ENCODE peak calls at places on chromosomes 12 and 14, in six cellular contexts. F is body of pancreas, Q is A549, D is adrenal gland, Z is uterus, B is stomach. V is an unnamed sample.
A peak's percentile ranks its signal among the peaks of the same experiment; 100 is the strongest.

GRCh38 chr14:55062517-55063351 is 11.3 kb downstream of the MAPK1IP1L start:
- DNase-seq in F (no peak), Q (no peak), D (peak; percentile 52), Z (peak; percentile 40), B (no peak), V (peak; percentile 71)

GRCh38 chr14:93017341-93017797 is 94.4 kb downstream of the CHGA start:
- DNase-seq in F (peak; percentile 72), Q (no peak), D (peak; percentile 76), Z (peak; percentile 48), B (peak; percentile 80), V (peak; percentile 82)

GRCh38 chr14:22071001-22071400 is 397.4 kb upstream of the OR4E1 start:
- DNase-seq in F (no peak), Q (no peak), D (no peak), Z (no peak), B (no peak), V (peak; percentile 21)

GRCh38 chr14:55270832-55271571 is at the start of gene FBXO34:
- DNase-seq in F (peak; percentile 100), Q (peak; percentile 97), D (peak; percentile 100), Z (peak; percentile 99), B (peak; percentile 100), V (peak; percentile 100)

GRCh38 chr12:29164477-29165163 is 15.5 kb downstream of the FAR2 start:
- DNase-seq in F (no peak), Q (no peak), D (no peak), Z (no peak), B (no peak), V (no peak)

GRCh38 chr14:55458800-55459577 is 18.6 kb upstream of the TBPL2 start:
- DNase-seq in F (no peak), Q (no peak), D (no peak), Z (no peak), B (no peak), V (no peak)

GRCh38 chr12:119659289-119659897 is 8.5 kb upstream of the PRKAB1 start:
- DNase-seq in F (peak; percentile 58), Q (peak; percentile 26), D (no peak), Z (no peak), B (no peak), V (no peak)

GRCh38 chr12:99706736-99707473 is 59.4 kb downstream of the GARIN6 start:
- DNase-seq in F (no peak), Q (no peak), D (no peak), Z (no peak), B (no peak), V (no peak)

GRCh38 chr14:55285048-55285652 is 13.9 kb downstream of the FBXO34 start:
- DNase-seq in F (no peak), Q (no peak), D (no peak), Z (no peak), B (no peak), V (no peak)

GRCh38 chr14:92719421-92719820 is 29.0 kb downstream of the LGMN start:
- DNase-seq in F (no peak), Q (no peak), D (no peak), Z (no peak), B (no peak), V (no peak)

GRCh38 chr12:5123921-5124320 is 80.2 kb downstream of the KCNA5 start:
- DNase-seq in F (no peak), Q (no peak), D (no peak), Z (no peak), B (no peak), V (no peak)

GRCh38 chr14:65184032-65184764 is 81.9 kb upstream of the MAX start:
- DNase-seq in F (no peak), Q (peak; percentile 23), D (no peak), Z (no peak), B (no peak), V (no peak)

DNA sequence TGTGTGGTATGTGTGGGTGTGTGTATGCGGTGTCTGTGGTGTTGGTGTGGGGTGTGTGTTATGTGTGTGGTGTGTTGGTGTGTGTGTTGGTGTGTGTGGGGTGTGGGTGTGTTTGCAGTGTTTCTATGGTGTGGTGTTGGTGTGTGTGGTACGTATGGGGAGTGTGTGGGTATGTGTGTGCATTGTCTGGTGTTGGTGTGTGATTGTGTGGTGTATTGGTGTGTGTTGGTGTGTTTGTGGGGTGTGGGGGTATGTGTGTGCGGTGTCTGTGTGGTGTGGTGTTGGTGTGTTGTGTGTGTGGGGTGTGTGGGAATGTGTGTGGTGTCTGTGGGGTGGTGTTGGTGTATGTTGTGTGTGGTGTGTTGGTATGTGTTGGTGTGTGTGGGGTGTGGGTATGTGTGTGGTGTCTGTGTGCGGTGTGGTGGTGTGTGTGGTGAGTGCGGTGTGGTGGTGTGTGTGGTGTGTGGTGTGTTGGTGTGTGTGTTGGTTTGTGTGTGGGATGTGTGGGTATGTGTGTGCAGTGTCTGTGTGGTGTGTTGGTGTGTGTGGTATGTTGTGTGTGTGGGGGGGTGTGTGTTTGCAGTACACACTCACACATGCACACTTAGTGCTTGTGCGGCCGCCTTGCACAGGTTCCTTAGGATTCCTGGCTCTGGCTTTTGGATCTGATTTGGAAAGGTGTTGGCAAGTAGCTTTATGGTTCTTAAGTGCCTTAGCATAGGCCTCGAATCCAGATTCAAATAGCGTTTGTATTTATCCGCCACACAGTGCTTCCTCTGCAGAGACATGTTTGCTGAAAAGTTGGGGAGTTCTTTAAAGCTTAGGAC is 16.4 kb downstream of the MLXIP start:
- DNase-seq in F (peak; percentile 12), Q (peak; percentile 70), D (no peak), Z (no peak), B (no peak), V (no peak)
- H3K4me1 ChIP-seq in F (peaks cover 96% of the 10 kb centered on the region), Q (peaks cover 81% of the 10 kb centered on the region), D (peaks cover 73% of the 10 kb centered on the region), Z (peaks cover 14% of the 10 kb centered on the region), B (peaks cover 70% of the 10 kb centered on the region), V (peaks cover 78% of the 10 kb centered on the region)

GRCh38 chr12:62466596-62467411 is at the start of gene MON2:
- DNase-seq in F (peak; percentile 91), Q (peak; percentile 87), D (peak; percentile 87), Z (peak; percentile 88), B (peak; percentile 90), V (peak; percentile 92)
- TF ChIP-seq POLR2A in F (peak; percentile 93), Q (peak; percentile 88), D (peak; percentile 50), Z (peak; percentile 58), B (no peak), V (peak; percentile 78)

GRCh38 chr14:68984686-68985085 is 5.6 kb upstream of the ACTN1 start:
- DNase-seq in F (no peak), Q (no peak), D (no peak), Z (no peak), B (no peak), V (no peak)
- H3K4me3 ChIP-seq in F (no peak overlapping the region), Q (no peak overlapping the region), D (no peak overlapping the region), Z (no peak overlapping the region), B (no peak overlapping the region), V (no peak overlapping the region)

GRCh38 chr12:113844495-113845175 is 121.5 kb downstream of the RBM19 start:
- DNase-seq in F (no peak), Q (no peak), D (no peak), Z (no peak), B (no peak), V (no peak)

GRCh38 chr12:113840401-113841042 is 125.6 kb downstream of the RBM19 start:
- DNase-seq in F (no peak), Q (no peak), D (no peak), Z (no peak), B (no peak), V (no peak)

GRCh38 chr12:113842699-113843098 is 123.4 kb downstream of the RBM19 start:
- DNase-seq in F (no peak), Q (no peak), D (no peak), Z (no peak), B (no peak), V (no peak)

GRCh38 chr12:113838896-113839295 is 127.2 kb downstream of the RBM19 start:
- DNase-seq in F (no peak), Q (no peak), D (no peak), Z (no peak), B (no peak), V (no peak)

GRCh38 chr12:113841786-113842185 is 124.3 kb downstream of the RBM19 start:
- DNase-seq in F (no peak), Q (no peak), D (no peak), Z (no peak), B (no peak), V (no peak)
- H3K4me1 ChIP-seq in F (no peaks in the 10 kb centered on the region), Q (no peaks in the 10 kb centered on the region), D (no peaks in the 10 kb centered on the region), Z (no peaks in the 10 kb centered on the region), B (no peaks in the 10 kb centered on the region), V (peaks cover 7% of the 10 kb centered on the region)

DNA sequence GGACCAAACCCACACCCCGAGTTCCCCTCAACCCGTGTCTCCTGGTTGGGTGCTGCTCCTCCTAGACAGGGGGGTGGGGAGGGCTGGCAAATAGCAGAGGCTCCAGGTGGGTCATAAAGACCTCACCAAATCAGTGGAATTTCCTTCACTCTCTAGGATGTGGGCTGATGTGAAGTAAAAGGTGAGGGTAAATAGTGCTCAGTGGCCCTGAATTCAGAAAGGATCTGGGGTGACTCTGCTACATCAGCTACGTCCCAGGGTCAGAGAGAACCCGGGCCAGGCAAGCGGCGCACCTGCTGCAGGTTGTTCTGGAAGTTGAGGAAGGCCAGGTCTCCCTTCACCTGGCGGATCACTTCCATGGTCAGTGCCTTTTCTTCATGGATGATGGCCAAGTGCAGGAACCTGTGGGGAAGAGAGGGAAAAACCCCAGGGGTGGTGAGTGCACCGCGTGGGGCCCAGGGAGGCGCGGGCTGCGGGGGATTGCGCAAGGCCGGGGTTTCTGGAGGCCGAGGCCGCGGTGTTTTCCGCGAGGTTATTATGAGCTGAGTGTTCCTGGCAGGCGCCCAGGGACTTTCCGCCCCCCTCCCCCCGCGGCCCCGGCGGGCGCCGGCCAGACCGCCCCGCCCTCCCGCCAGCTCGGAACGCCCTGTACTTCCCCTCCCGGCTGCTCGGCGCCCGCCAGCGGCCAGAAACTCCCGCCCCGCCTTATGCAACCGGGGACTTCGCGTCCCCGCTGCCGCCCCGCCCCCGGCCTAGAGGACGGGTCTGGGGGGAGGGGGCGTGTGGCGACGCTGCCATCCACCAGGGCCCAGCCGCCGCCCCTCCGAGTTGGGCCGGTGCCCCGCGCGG is 928 bp downstream of the NFKBIA start:
- DNase-seq in F (peak; percentile 99), Q (peak; percentile 93), D (peak; percentile 98), Z (peak; percentile 99), B (peak; percentile 99), V (peak; percentile 99)
- TF ChIP-seq POLR2A in F (peak; percentile 57), Q (no peak), D (no peak), Z (peak; percentile 18), B (peak; percentile 15), V (no peak)

GRCh38 chr12:128381961-128382360 is 115.0 kb downstream of the TMEM132C start:
- DNase-seq in F (no peak), Q (no peak), D (no peak), Z (no peak), B (no peak), V (no peak)

GRCh38 chr12:128382946-128383739 is 116.2 kb downstream of the TMEM132C start:
- DNase-seq in F (no peak), Q (no peak), D (no peak), Z (no peak), B (no peak), V (no peak)

GRCh38 chr12:128385736-128386135 is 118.8 kb downstream of the TMEM132C start:
- DNase-seq in F (no peak), Q (no peak), D (no peak), Z (no peak), B (no peak), V (no peak)

GRCh38 chr12:128381537-128381936 is 114.6 kb downstream of the TMEM132C start:
- DNase-seq in F (no peak), Q (no peak), D (no peak), Z (no peak), B (no peak), V (no peak)
- H3K4me3 ChIP-seq in F (no peak overlapping the region), Q (no peak overlapping the region), D (no peak overlapping the region), Z (no peak overlapping the region), B (no peak overlapping the region), V (no peak overlapping the region)

GRCh38 chr12:93108958-93109357 is 179.9 kb upstream of the EEA1 start:
- DNase-seq in F (no peak), Q (no peak), D (no peak), Z (no peak), B (no peak), V (no peak)
- H3K4me1 ChIP-seq in F (no peaks in the 10 kb centered on the region), Q (no peaks in the 10 kb centered on the region), D (no peaks in the 10 kb centered on the region), Z (no peaks in the 10 kb centered on the region), B (no peaks in the 10 kb centered on the region), V (peaks cover 43% of the 10 kb centered on the region)